ENCODE peak calls at places on chromosomes 12 and 14, in ten cellular contexts. F, K, P, O, L, D, Q, X, G and V are unnamed samples.
A peak's percentile ranks its signal among the peaks of the same experiment; 100 is the strongest.

GRCh38 chr12:102763016-102763415 is 154.0 kb downstream of the PAH start:
- DNase-seq in L (no peak), Q (no peak), G (no peak), P (no peak), X (no peak), F (no peak), K (no peak), O (no peak), D (no peak), V (no peak)

GRCh38 chr14:100677925-100678765 is 48.5 kb upstream of the DLK1 start:
- DNase-seq in L (no peak), K (no peak), D (peak; percentile 84), O (peak; percentile 81), X (peak; percentile 77), F (no peak), G (peak; percentile 52), Q (no peak), P (no peak), V (peak; percentile 94)

GRCh38 chr12:130993759-130994670 is 40.3 kb downstream of the ADGRD1 start:
- DNase-seq in D (no peak), P (no peak), F (no peak), K (no peak), O (no peak), G (no peak), Q (no peak), L (no peak), X (no peak), V (no peak)

GRCh38 chr12:72268386-72268785 is 3.8 kb upstream of the TRHDE start:
- DNase-seq in X (no peak), K (no peak), F (no peak), O (no peak), G (no peak), L (no peak), D (no peak), Q (no peak), P (no peak), V (no peak)

GRCh38 chr12:15546102-15546701 is 223.9 kb downstream of the PTPRO start:
- DNase-seq in O (no peak), Q (no peak), X (no peak), F (no peak), K (no peak), P (no peak), L (no peak), D (no peak), G (no peak), V (no peak)

GRCh38 chr12:49334226-49334625 is 2.8 kb downstream of the C1QL4 start:
- DNase-seq in D (no peak), K (no peak), X (no peak), Q (no peak), F (no peak), O (no peak), P (no peak), L (no peak), G (no peak), V (no peak)

GRCh38 chr12:111792155-111792876 is 25.6 kb downstream of the ALDH2 start:
- DNase-seq in D (peak; percentile 89), Q (no peak), K (no peak), L (no peak), F (no peak), X (peak; percentile 74), G (peak; percentile 41), O (peak; percentile 56), P (peak; percentile 27), V (peak; percentile 49)

GRCh38 chr12:112711507-112711906 is 80.0 kb upstream of the RPH3A start:
- DNase-seq in D (no peak), X (no peak), K (no peak), P (no peak), L (no peak), Q (no peak), G (no peak), F (no peak), O (no peak), V (no peak)

GRCh38 chr12:129928643-129929042 is 24.8 kb upstream of the TMEM132D start:
- DNase-seq in L (no peak), O (no peak), F (no peak), G (no peak), X (no peak), P (no peak), K (no peak), Q (no peak), D (no peak), V (no peak)

GRCh38 chr12:90090929-90091651 is 382.5 kb upstream of the ATP2B1 start:
- DNase-seq in K (peak; percentile 91), L (no peak), D (no peak), G (peak; percentile 94), F (no peak), Q (no peak), P (no peak), X (no peak), O (peak; percentile 5), V (peak; percentile 96)

GRCh38 chr12:67991158-67991557 is 1.9 kb downstream of the IFNG-AS1 start:
- DNase-seq in Q (no peak), O (no peak), F (no peak), G (no peak), X (no peak), L (no peak), K (no peak), D (no peak), P (no peak), V (no peak)

DNA sequence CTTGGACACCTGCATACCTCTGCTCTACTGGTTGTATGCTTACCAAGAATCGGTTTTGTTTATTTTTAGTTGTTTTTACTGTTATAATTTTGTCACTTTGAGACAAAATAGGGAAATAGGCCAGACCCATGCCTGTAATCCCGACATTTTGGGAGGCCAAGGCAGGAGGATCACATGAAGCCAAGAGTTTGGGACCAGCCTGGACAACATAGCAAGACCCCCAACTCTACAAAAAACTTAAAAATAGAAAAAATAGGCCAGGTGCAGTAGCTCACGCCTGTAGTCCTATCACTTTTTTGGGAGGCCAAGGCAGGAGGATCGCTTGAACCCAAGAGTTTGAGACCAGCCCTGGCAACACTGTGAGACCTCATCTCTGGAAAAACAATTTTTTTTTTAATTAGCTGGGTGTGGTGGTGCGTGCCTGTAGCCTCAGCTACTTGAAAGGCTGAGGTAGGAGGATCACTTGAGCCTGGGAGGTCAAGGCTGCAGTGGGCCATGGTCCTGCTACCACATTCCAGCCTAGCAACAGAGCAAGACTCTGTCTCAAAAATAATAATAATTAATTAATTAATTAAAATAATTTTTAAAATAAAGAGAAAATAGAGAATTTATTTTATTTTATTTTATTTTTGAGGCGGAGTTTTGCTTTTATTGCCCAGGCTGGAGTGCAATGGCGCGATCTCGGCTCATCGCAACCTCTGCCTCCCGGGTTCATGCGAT is 1.3 kb upstream of the MRPS35 start:
- DNase-seq in O (no peak), P (no peak), K (no peak), X (no peak), D (no peak), F (no peak), G (no peak), Q (no peak), L (no peak), V (no peak)
- H3K4me3 ChIP-seq in O (no peak overlapping the region), P (peak overlapping the region; percentile 81), K (no peak overlapping the region), X (peak overlapping the region; percentile 95), D (peak overlapping the region; percentile 66), F (no peak overlapping the region), G (peak overlapping the region; percentile 74), Q (peak overlapping the region; percentile 92), L (peak overlapping the region; percentile 74), V (peak overlapping the region; percentile 95)

DNA sequence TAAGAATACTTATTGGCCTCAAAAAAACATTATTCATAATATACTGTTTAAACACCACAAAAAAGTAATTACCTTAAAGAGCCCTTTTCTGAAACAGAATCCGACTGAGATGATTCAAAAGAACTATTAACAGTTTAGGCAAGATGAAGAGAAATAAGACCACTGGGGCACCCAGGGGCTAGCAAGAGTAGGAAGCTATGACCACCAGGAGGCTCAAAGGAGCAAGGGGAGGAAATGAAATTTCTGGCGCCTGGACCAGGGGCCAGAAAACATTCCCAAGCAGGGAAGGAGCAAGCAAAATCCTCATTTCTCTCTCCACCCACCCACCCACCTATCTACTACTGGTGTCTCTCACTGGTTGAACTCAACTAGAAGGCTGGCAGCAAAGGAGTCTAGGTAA is 6.3 kb upstream of the DCAF4 start:
- DNase-seq in L (no peak), O (no peak), G (no peak), F (no peak), D (no peak), Q (no peak), K (no peak), P (no peak), X (no peak), V (no peak)
- TF ChIP-seq CTCF in L (no peak), O (no peak), G (peak; percentile 11), F (peak; percentile 19), D (no peak), Q (no peak), K (no peak), P (no peak), X (no peak), V (no peak)

GRCh38 chr14:99246536-99247083 is 25.4 kb downstream of the BCL11B start:
- DNase-seq in K (no peak), D (no peak), O (no peak), P (no peak), F (no peak), Q (no peak), L (no peak), G (no peak), X (no peak), V (no peak)

GRCh38 chr14:99249389-99249788 is 22.6 kb downstream of the BCL11B start:
- DNase-seq in Q (no peak), F (no peak), X (no peak), P (no peak), D (no peak), G (no peak), O (no peak), K (no peak), L (no peak), V (no peak)

GRCh38 chr14:99248761-99249171 is 23.2 kb downstream of the BCL11B start:
- DNase-seq in X (no peak), K (no peak), G (no peak), O (no peak), D (no peak), P (no peak), Q (no peak), L (no peak), F (no peak), V (no peak)

GRCh38 chr14:99247091-99247729 is 24.8 kb downstream of the BCL11B start:
- DNase-seq in G (no peak), P (no peak), O (no peak), D (no peak), F (no peak), L (no peak), K (no peak), Q (no peak), X (no peak), V (no peak)

GRCh38 chr14:99247772-99248171 is 24.2 kb downstream of the BCL11B start:
- DNase-seq in F (no peak), X (no peak), P (no peak), Q (no peak), O (no peak), L (no peak), D (no peak), G (no peak), K (no peak), V (no peak)
- H3K4me3 ChIP-seq in F (no peak overlapping the region), X (no peak overlapping the region), P (no peak overlapping the region), Q (no peak overlapping the region), O (no peak overlapping the region), L (no peak overlapping the region), D (no peak overlapping the region), G (no peak overlapping the region), K (no peak overlapping the region), V (no peak overlapping the region)

DNA sequence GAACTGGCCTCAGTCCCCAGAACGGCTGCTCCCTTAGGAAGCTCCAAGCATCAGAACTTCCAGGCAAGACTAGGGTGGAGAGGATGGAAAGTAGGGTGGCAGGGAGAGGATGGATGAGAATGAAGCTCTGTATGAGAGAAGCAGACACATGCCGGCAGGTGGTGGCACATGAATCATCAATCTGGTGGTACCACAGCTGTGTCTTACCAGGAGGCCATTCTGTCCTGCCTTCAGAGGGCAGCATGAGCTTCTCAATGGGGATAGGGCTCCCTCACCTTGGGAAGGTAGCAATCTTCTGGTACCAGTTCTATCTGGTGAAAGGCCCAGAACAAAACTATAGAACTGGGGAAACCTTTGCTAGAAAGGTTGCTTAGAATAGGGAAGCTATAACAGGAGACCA is 55.4 kb upstream of the PYGL start:
- DNase-seq in P (no peak), L (no peak), X (no peak), D (no peak), F (no peak), G (no peak), Q (no peak), K (no peak), O (no peak), V (no peak)
- TF ChIP-seq CTCF in P (no peak), L (no peak), X (no peak), D (no peak), F (peak; percentile 12), G (no peak), Q (no peak), K (no peak), O (no peak), V (no peak)